ENCODE peak calls at places on chromosome 16, in five cellular contexts. One of them, this sample, is unnamed.

GRCh38 chr16:87487361-87487924 is 5.4 kb downstream of the ZCCHC14 start:
- DNase-seq in GM13976: no peak
- DNase-seq in astrocyte of the spinal cord: no peak
- DNase-seq in NCI-H748 treated with DMSO at 0.1 percent for 48 hours: peak; percentile 43
- DNase-seq in NCI-H1092 treated with DMSO at 0.1 percent for 48 hours: no peak
- DNase-seq in this sample: peak; percentile 87

GRCh38 chr16:89275837-89276720 is 58.6 kb downstream of the ZNF778 start:
- DNase-seq in NCI-H1092 treated with DMSO at 0.1 percent for 48 hours: no peak
- DNase-seq in NCI-H748 treated with DMSO at 0.1 percent for 48 hours: no peak
- DNase-seq in GM13976: no peak
- DNase-seq in astrocyte of the spinal cord: no peak
- DNase-seq in this sample: no peak

GRCh38 chr16:74898667-74899066 is 86.3 kb downstream of the WDR59 start:
- DNase-seq in GM13976: no peak
- DNase-seq in NCI-H748 treated with DMSO at 0.1 percent for 48 hours: no peak
- DNase-seq in NCI-H1092 treated with DMSO at 0.1 percent for 48 hours: no peak
- DNase-seq in astrocyte of the spinal cord: no peak
- DNase-seq in this sample: no peak

GRCh38 chr16:23562505-23562904 is 5.0 kb downstream of the UBFD1 start:
- DNase-seq in NCI-H1092 treated with DMSO at 0.1 percent for 48 hours: no peak
- DNase-seq in NCI-H748 treated with DMSO at 0.1 percent for 48 hours: no peak
- DNase-seq in GM13976: no peak
- DNase-seq in astrocyte of the spinal cord: no peak
- DNase-seq in this sample: no peak

GRCh38 chr16:29114476-29115012 is 129.7 kb downstream of the LAT start:
- DNase-seq in NCI-H748 treated with DMSO at 0.1 percent for 48 hours: no peak
- DNase-seq in GM13976: no peak
- DNase-seq in astrocyte of the spinal cord: no peak
- DNase-seq in NCI-H1092 treated with DMSO at 0.1 percent for 48 hours: no peak
- DNase-seq in this sample: no peak

GRCh38 chr16:19153876-19154275 is 14.2 kb upstream of the SYT17 start:
- DNase-seq in astrocyte of the spinal cord: no peak
- DNase-seq in NCI-H1092 treated with DMSO at 0.1 percent for 48 hours: no peak
- DNase-seq in GM13976: no peak
- DNase-seq in NCI-H748 treated with DMSO at 0.1 percent for 48 hours: no peak
- DNase-seq in this sample: peak; percentile 44

GRCh38 chr16:30902070-30902972 is 5.9 kb downstream of the CTF1 start:
- DNase-seq in astrocyte of the spinal cord: peak; percentile 28
- DNase-seq in NCI-H748 treated with DMSO at 0.1 percent for 48 hours: no peak
- DNase-seq in NCI-H1092 treated with DMSO at 0.1 percent for 48 hours: peak; percentile 69
- DNase-seq in GM13976: peak; percentile 89
- DNase-seq in this sample: peak; percentile 34

GRCh38 chr16:65543781-65544740 is 422.2 kb upstream of the CDH11 start:
- DNase-seq in GM13976: no peak
- DNase-seq in NCI-H748 treated with DMSO at 0.1 percent for 48 hours: no peak
- DNase-seq in NCI-H1092 treated with DMSO at 0.1 percent for 48 hours: no peak
- DNase-seq in astrocyte of the spinal cord: no peak
- DNase-seq in this sample: no peak

GRCh38 chr16:15894571-15895358 is 6.4 kb upstream of the CEP20 start:
- DNase-seq in NCI-H748 treated with DMSO at 0.1 percent for 48 hours: no peak
- DNase-seq in NCI-H1092 treated with DMSO at 0.1 percent for 48 hours: no peak
- DNase-seq in astrocyte of the spinal cord: no peak
- DNase-seq in GM13976: no peak
- DNase-seq in this sample: no peak

GRCh38 chr16:28012031-28012445 is 51.5 kb downstream of the GSG1L start:
- DNase-seq in GM13976: no peak
- DNase-seq in NCI-H1092 treated with DMSO at 0.1 percent for 48 hours: no peak
- DNase-seq in NCI-H748 treated with DMSO at 0.1 percent for 48 hours: no peak
- DNase-seq in astrocyte of the spinal cord: peak; percentile 3
- DNase-seq in this sample: no peak

GRCh38 chr16:83932955-83933673 is 19.9 kb upstream of the OSGIN1 start:
- DNase-seq in GM13976: no peak
- DNase-seq in NCI-H1092 treated with DMSO at 0.1 percent for 48 hours: no peak
- DNase-seq in astrocyte of the spinal cord: no peak
- DNase-seq in NCI-H748 treated with DMSO at 0.1 percent for 48 hours: no peak
- DNase-seq in this sample: no peak

GRCh38 chr16:51153275-51153991 is 2.4 kb upstream of the SALL1 start:
- DNase-seq in NCI-H1092 treated with DMSO at 0.1 percent for 48 hours: no peak
- DNase-seq in GM13976: no peak
- DNase-seq in NCI-H748 treated with DMSO at 0.1 percent for 48 hours: peak; percentile 13
- DNase-seq in astrocyte of the spinal cord: peak; percentile 43
- DNase-seq in this sample: no peak

GRCh38 chr16:84635702-84636101 is 12.6 kb upstream of the KLHL36 start:
- DNase-seq in astrocyte of the spinal cord: no peak
- DNase-seq in NCI-H748 treated with DMSO at 0.1 percent for 48 hours: no peak
- DNase-seq in NCI-H1092 treated with DMSO at 0.1 percent for 48 hours: no peak
- DNase-seq in GM13976: no peak
- DNase-seq in this sample: no peak

GRCh38 chr16:84726670-84727467 is 27.1 kb downstream of the USP10 start:
- DNase-seq in NCI-H1092 treated with DMSO at 0.1 percent for 48 hours: no peak
- DNase-seq in astrocyte of the spinal cord: no peak
- DNase-seq in GM13976: peak; percentile 30
- DNase-seq in NCI-H748 treated with DMSO at 0.1 percent for 48 hours: no peak
- DNase-seq in this sample: no peak

GRCh38 chr16:87581867-87582220 is 20.5 kb upstream of the JPH3 start:
- DNase-seq in NCI-H748 treated with DMSO at 0.1 percent for 48 hours: no peak
- DNase-seq in NCI-H1092 treated with DMSO at 0.1 percent for 48 hours: no peak
- DNase-seq in GM13976: no peak
- DNase-seq in astrocyte of the spinal cord: peak; percentile 96
- DNase-seq in this sample: no peak

GRCh38 chr16:89357055-89357454 is 133.3 kb downstream of the ANKRD11 start:
- DNase-seq in NCI-H1092 treated with DMSO at 0.1 percent for 48 hours: no peak
- DNase-seq in NCI-H748 treated with DMSO at 0.1 percent for 48 hours: no peak
- DNase-seq in GM13976: no peak
- DNase-seq in astrocyte of the spinal cord: no peak
- DNase-seq in this sample: no peak

GRCh38 chr16:84557504-84557903 is 53.0 kb upstream of the MEAK7 start:
- DNase-seq in NCI-H1092 treated with DMSO at 0.1 percent for 48 hours: no peak
- DNase-seq in astrocyte of the spinal cord: peak; percentile 62
- DNase-seq in GM13976: no peak
- DNase-seq in NCI-H748 treated with DMSO at 0.1 percent for 48 hours: no peak
- DNase-seq in this sample: no peak

GRCh38 chr16:88508868-88509748 is 56.0 kb downstream of the ZFPM1 start:
- DNase-seq in GM13976: no peak
- DNase-seq in astrocyte of the spinal cord: no peak
- DNase-seq in NCI-H1092 treated with DMSO at 0.1 percent for 48 hours: no peak
- DNase-seq in NCI-H748 treated with DMSO at 0.1 percent for 48 hours: no peak
- DNase-seq in this sample: no peak

GRCh38 chr16:1789643-1790045 is 3.9 kb downstream of the IGFALS start:
- DNase-seq in astrocyte of the spinal cord: no peak
- DNase-seq in NCI-H748 treated with DMSO at 0.1 percent for 48 hours: no peak
- DNase-seq in NCI-H1092 treated with DMSO at 0.1 percent for 48 hours: no peak
- DNase-seq in GM13976: no peak
- DNase-seq in this sample: no peak

GRCh38 chr16:22400899-22401298 is 26.5 kb upstream of the CDR2 start:
- DNase-seq in NCI-H748 treated with DMSO at 0.1 percent for 48 hours: no peak
- DNase-seq in NCI-H1092 treated with DMSO at 0.1 percent for 48 hours: no peak
- DNase-seq in astrocyte of the spinal cord: no peak
- DNase-seq in GM13976: no peak
- DNase-seq in this sample: no peak

GRCh38 chr16:81641403-81642106 is 137.5 kb upstream of the PLCG2 start:
- DNase-seq in GM13976: no peak
- DNase-seq in NCI-H1092 treated with DMSO at 0.1 percent for 48 hours: peak; percentile 93
- DNase-seq in NCI-H748 treated with DMSO at 0.1 percent for 48 hours: peak; percentile 47
- DNase-seq in astrocyte of the spinal cord: no peak
- DNase-seq in this sample: peak; percentile 99

GRCh38 chr16:22092143-22092933 is at the start of gene VWA3A:
- DNase-seq in astrocyte of the spinal cord: peak; percentile 72
- DNase-seq in NCI-H748 treated with DMSO at 0.1 percent for 48 hours: no peak
- DNase-seq in NCI-H1092 treated with DMSO at 0.1 percent for 48 hours: no peak
- DNase-seq in GM13976: no peak
- DNase-seq in this sample: peak; percentile 1

GRCh38 chr16:3010510-3010909 is 2.2 kb upstream of the CLDN9 start:
- DNase-seq in NCI-H1092 treated with DMSO at 0.1 percent for 48 hours: no peak
- DNase-seq in NCI-H748 treated with DMSO at 0.1 percent for 48 hours: no peak
- DNase-seq in astrocyte of the spinal cord: no peak
- DNase-seq in GM13976: no peak
- DNase-seq in this sample: no peak

GRCh38 chr16:15046692-15047376 is 9.0 kb downstream of the NTAN1 start:
- DNase-seq in NCI-H1092 treated with DMSO at 0.1 percent for 48 hours: no peak
- DNase-seq in GM13976: no peak
- DNase-seq in astrocyte of the spinal cord: no peak
- DNase-seq in NCI-H748 treated with DMSO at 0.1 percent for 48 hours: no peak
- DNase-seq in this sample: no peak

GRCh38 chr16:85394511-85395206 is 218.5 kb upstream of the GSE1 start:
- DNase-seq in GM13976: no peak
- DNase-seq in astrocyte of the spinal cord: no peak
- DNase-seq in NCI-H748 treated with DMSO at 0.1 percent for 48 hours: no peak
- DNase-seq in NCI-H1092 treated with DMSO at 0.1 percent for 48 hours: no peak
- DNase-seq in this sample: no peak

GRCh38 chr16:2468725-2469398 is 2.2 kb upstream of the NTN3 start:
- DNase-seq in NCI-H748 treated with DMSO at 0.1 percent for 48 hours: no peak
- DNase-seq in GM13976: peak; percentile 84
- DNase-seq in astrocyte of the spinal cord: no peak
- DNase-seq in NCI-H1092 treated with DMSO at 0.1 percent for 48 hours: peak; percentile 96
- DNase-seq in this sample: peak; percentile 91

GRCh38 chr16:86044241-86044671 is 145.3 kb downstream of the IRF8 start:
- DNase-seq in NCI-H1092 treated with DMSO at 0.1 percent for 48 hours: no peak
- DNase-seq in NCI-H748 treated with DMSO at 0.1 percent for 48 hours: no peak
- DNase-seq in astrocyte of the spinal cord: peak; percentile 22
- DNase-seq in GM13976: peak; percentile 84
- DNase-seq in this sample: no peak

This sample was measured in COR-L47.